ENCODE peak calls at places on chromosomes 4 and X, in nine cellular contexts. Q, V, E, N, G, S, C, W and D are unnamed samples.

GRCh38 chrX:136143714-136144113 is 3.6 kb upstream of the FHL1 start:
- DNase-seq in S (no peak), V (no peak), G (no peak), N (no peak), Q (no peak), W (no peak), C (no peak), E (no peak), D (no peak)

GRCh38 chr4:87620086-87620485 is 11.8 kb downstream of the DSPP start:
- DNase-seq in V (no peak), S (no peak), N (no peak), E (no peak), Q (no peak), G (no peak), C (no peak), W (no peak), D (no peak)

GRCh38 chrX:22310779-22311178 is 38.1 kb downstream of the CBLL2 start:
- DNase-seq in E (no peak), N (peak), Q (no peak), W (no peak), S (no peak), G (no peak), C (no peak), V (no peak), D (no peak)

GRCh38 chr4:186931519-186931918 is 207.9 kb upstream of the FAT1 start:
- DNase-seq in E (no peak), C (no peak), G (no peak), N (peak), V (no peak), S (no peak), Q (peak), W (no peak), D (no peak)

GRCh38 chr4:155603360-155603891 is 63.2 kb upstream of the GUCY1A1 start:
- DNase-seq in V (no peak), C (no peak), Q (no peak), S (no peak), N (no peak), W (no peak), E (no peak), G (no peak), D (no peak)

GRCh38 chr4:136392576-136392975 is 1139.7 kb downstream of the PCDH18 start:
- DNase-seq in V (no peak), S (no peak), G (no peak), N (peak), C (no peak), Q (no peak), W (no peak), E (no peak), D (no peak)

GRCh38 chr4:106418444-106418843 is 49.9 kb upstream of the GIMD1 start:
- DNase-seq in S (no peak), W (no peak), C (no peak), Q (no peak), G (peak), V (no peak), N (no peak), E (no peak), D (no peak)

GRCh38 chr4:25180524-25181131 is 20.4 kb upstream of the SEPSECS start:
- DNase-seq in C (no peak), E (peak), W (peak), G (no peak), S (no peak), Q (no peak), N (peak), V (no peak), D (no peak)

GRCh38 chr4:138062929-138063328 is 179.2 kb downstream of the SLC7A11 start:
- DNase-seq in N (peak), S (no peak), W (no peak), Q (no peak), C (no peak), E (peak), V (no peak), G (peak), D (no peak)

GRCh38 chr4:88021824-88022223 is 14.4 kb downstream of the PKD2 start:
- DNase-seq in G (no peak), Q (no peak), N (peak), S (no peak), E (no peak), V (no peak), W (no peak), C (no peak), D (no peak)

GRCh38 chr4:123877561-123877960 is 481.0 kb downstream of the SPRY1 start:
- DNase-seq in W (no peak), Q (no peak), G (no peak), S (no peak), V (no peak), E (no peak), N (peak), C (no peak), D (no peak)

GRCh38 chr4:83340692-83341343 is 6.2 kb upstream of the HPSE start:
- DNase-seq in V (no peak), N (no peak), S (no peak), W (no peak), C (no peak), Q (no peak), G (no peak), E (no peak), D (no peak)

GRCh38 chrX:29561417-29561816 is 653.9 kb upstream of the MAGEB2 start:
- DNase-seq in Q (no peak), S (no peak), W (no peak), C (no peak), E (no peak), N (peak), V (no peak), G (no peak), D (no peak)

GRCh38 chr4:152564336-152564735 is 28.4 kb upstream of the FBXW7 start:
- DNase-seq in V (no peak), S (no peak), C (no peak), W (no peak), N (peak), Q (no peak), E (no peak), G (no peak), D (no peak)

GRCh38 chr4:80005863-80006262 is 67.2 kb downstream of the ANTXR2 start:
- DNase-seq in S (no peak), G (no peak), W (no peak), E (peak), N (peak), Q (no peak), C (no peak), V (no peak), D (no peak)

GRCh38 chr4:173752610-173753009 is 222.6 kb upstream of the HAND2 start:
- DNase-seq in S (no peak), G (peak), V (no peak), W (peak), E (no peak), Q (no peak), N (peak), C (no peak), D (no peak)

GRCh38 chr4:115515379-115516171 is 402.2 kb upstream of the NDST4 start:
- DNase-seq in N (no peak), G (no peak), V (no peak), W (no peak), E (no peak), S (no peak), C (no peak), Q (no peak), D (no peak)

GRCh38 chr4:153788419-153789276 is at the start of gene SFRP2:
- DNase-seq in V (peak), C (peak), S (peak), Q (no peak), E (no peak), W (peak), N (no peak), G (peak), D (peak)

GRCh38 chrX:104913348-104913747 is 307.1 kb downstream of the TEX13A start:
- DNase-seq in W (peak), G (peak), N (peak), E (peak), V (no peak), S (no peak), Q (no peak), C (no peak), D (no peak)

DNA sequence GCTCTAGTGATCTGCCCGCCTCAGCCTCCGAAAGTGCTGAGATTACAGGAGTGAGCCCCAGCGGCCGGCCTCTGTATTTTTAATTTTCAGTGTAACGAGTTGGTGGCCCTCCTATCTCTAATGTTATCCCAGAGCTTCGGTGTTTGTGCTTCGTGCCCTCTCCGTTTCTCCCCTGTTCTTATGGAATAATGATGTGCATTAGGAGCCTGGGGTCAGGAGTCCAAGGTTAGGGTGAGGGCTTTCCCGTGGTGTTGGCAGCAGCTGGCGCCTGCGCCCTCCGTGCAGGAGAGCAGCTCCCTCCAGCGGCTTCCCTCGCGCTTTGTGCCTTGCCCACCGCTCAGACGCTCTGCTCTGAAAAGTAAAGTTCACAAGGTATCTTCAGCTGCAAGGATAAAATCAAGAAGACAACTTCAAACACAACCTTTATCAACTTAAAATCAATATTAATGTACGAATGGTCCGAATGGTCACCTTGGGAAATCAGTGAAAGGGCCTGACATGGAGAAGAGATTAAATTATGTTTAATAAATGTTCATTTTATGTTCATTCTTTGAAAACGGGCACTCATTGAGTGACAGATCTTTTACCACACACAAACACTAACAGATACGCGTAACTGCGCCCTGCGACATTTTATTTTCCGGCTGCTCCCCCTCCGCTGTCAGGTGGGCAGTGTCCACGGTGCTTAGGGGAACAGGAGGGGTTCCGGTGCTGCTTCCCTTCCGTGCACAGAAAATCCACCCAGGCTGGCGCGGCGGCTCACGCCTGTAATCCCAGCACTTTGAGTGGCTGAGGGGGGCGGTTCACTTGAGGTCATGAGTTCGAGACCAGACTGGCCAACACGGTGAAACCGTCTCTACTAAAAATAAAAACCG is 62.4 kb downstream of the TRAPPC11 start:
- DNase-seq in V (no peak), C (peak), N (peak), G (peak), S (no peak), W (peak), E (no peak), Q (no peak), D (no peak)
- TF ChIP-seq CTCF in V (peak), C (peak), N (peak), G (peak), S (no peak), W (peak), E (no peak), Q (peak), D (no peak)

GRCh38 chr4:103915224-103915869 is 195.6 kb upstream of the TACR3 start:
- DNase-seq in C (no peak), Q (no peak), V (no peak), S (no peak), G (no peak), W (peak), E (peak), N (peak), D (no peak)
- TF ChIP-seq CTCF in C (peak), Q (peak), V (peak), S (no peak), G (peak), W (peak), E (peak), N (peak), D (peak)

GRCh38 chrX:11462648-11463047 is 169.4 kb downstream of the AMELX start:
- DNase-seq in S (no peak), W (no peak), G (no peak), N (no peak), V (no peak), E (no peak), Q (no peak), C (no peak), D (no peak)

GRCh38 chrX:11458175-11458574 is 165.0 kb downstream of the AMELX start:
- DNase-seq in E (no peak), S (no peak), V (no peak), W (no peak), G (no peak), C (no peak), N (no peak), Q (no peak), D (no peak)

GRCh38 chrX:11462136-11462535 is 168.9 kb downstream of the AMELX start:
- DNase-seq in G (no peak), N (no peak), V (no peak), C (no peak), E (no peak), S (no peak), Q (no peak), W (no peak), D (no peak)

GRCh38 chrX:11461181-11462001 is 168.2 kb downstream of the AMELX start:
- DNase-seq in W (no peak), V (no peak), E (no peak), G (no peak), S (no peak), Q (no peak), N (peak), C (no peak), D (no peak)

GRCh38 chrX:11460347-11460746 is 167.1 kb downstream of the AMELX start:
- DNase-seq in N (no peak), E (no peak), G (no peak), W (no peak), C (no peak), V (no peak), Q (no peak), S (no peak), D (no peak)
- TF ChIP-seq CTCF in N (peak), E (no peak), G (peak), W (no peak), C (no peak), V (no peak), Q (no peak), S (no peak), D (no peak)

GRCh38 chr4:150215601-150216000 is 137.4 kb downstream of the DCLK2 start:
- DNase-seq in S (no peak), Q (no peak), N (no peak), V (no peak), W (no peak), C (no peak), G (no peak), E (peak), D (no peak)

GRCh38 chr4:150217804-150218203 is 139.6 kb downstream of the DCLK2 start:
- DNase-seq in V (no peak), N (no peak), E (no peak), Q (no peak), G (no peak), W (no peak), C (no peak), S (no peak), D (no peak)

GRCh38 chr4:150218447-150218846 is 140.2 kb downstream of the DCLK2 start:
- DNase-seq in W (no peak), V (no peak), G (no peak), Q (no peak), E (no peak), N (no peak), C (no peak), S (no peak), D (no peak)

GRCh38 chr4:150216725-150217124 is 138.5 kb downstream of the DCLK2 start:
- DNase-seq in C (no peak), E (no peak), Q (no peak), N (no peak), S (no peak), G (no peak), V (no peak), W (no peak), D (no peak)

DNA sequence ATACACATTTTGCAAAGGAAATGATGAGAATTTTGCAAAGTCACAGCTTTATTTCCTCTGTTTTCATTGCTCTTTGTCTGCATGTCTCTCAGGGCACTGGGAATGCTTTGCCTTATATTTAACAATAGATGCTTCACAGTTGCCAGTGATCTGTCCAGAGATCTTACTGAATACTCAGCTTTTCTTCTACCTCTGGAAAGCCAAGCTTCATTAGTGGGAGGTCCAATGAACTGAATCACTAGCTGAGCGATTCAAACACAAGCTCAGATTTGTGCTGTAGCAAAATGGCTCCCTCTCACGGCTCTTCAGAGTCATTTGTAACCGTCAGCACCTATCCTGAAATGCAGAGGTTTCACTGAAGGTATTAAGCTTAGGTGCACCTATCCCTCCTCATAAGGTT is 138.9 kb downstream of the DCLK2 start:
- DNase-seq in V (no peak), W (peak), Q (no peak), N (peak), S (no peak), E (peak), G (no peak), C (no peak), D (no peak)
- TF ChIP-seq CTCF in V (peak), W (peak), Q (peak), N (peak), S (no peak), E (peak), G (peak), C (peak), D (no peak)

DNA sequence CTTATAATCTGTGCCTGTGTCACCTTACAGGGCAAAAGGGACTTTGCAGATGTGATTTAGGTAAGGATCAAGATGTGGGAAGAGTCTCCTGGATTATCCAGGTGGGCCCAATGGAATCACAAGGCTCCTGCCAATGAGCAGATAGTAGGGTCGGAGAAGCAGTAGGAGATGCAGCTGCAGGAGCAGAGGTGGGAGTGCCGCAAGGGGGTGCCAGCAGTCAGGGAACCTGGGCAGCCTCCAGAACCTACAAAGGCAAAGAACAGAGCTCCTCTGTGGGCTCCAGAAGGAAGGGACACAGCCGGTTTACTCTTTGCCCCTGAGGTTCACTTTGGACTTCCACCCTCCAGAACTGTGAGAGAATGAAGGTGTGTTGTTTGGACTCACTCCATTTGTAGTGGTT is 318.6 kb downstream of the EVC2 start:
- DNase-seq in V (no peak), W (no peak), Q (no peak), S (no peak), N (no peak), C (no peak), G (peak), E (no peak), D (no peak)
- TF ChIP-seq CTCF in V (no peak), W (no peak), Q (no peak), S (no peak), N (no peak), C (no peak), G (peak), E (no peak), D (no peak)

DNA sequence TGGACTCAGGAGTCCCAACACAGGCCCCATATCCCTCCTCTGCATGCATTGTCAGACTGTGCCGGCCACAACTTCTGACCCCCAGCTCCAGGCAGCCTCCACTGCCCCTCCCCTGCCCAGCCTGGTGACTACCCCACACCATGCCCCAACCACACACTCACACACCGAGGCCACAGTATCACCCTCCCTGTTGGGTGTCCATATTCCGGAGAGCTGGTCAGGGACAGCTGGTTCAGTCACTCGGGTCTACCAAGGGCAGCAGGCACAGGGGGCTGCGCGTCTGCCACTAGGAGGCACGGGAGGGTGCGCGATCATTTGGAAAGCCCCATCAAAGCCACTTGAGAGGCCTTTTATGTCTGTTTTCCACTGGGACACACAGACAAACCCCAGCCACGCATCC is 26.3 kb downstream of the CCNQ start:
- DNase-seq in S (no peak), W (no peak), E (no peak), N (no peak), C (no peak), V (no peak), Q (no peak), G (no peak), D (no peak)
- TF ChIP-seq CTCF in S (no peak), W (no peak), E (no peak), N (no peak), C (no peak), V (no peak), Q (no peak), G (no peak), D (no peak)

GRCh38 chrX:12564221-12564620 is 227.0 kb upstream of the PRPS2 start:
- DNase-seq in W (no peak), C (no peak), Q (no peak), E (no peak), S (no peak), G (no peak), V (no peak), N (no peak), D (no peak)

GRCh38 chrX:12563121-12563520 is 228.1 kb upstream of the PRPS2 start:
- DNase-seq in E (no peak), C (no peak), V (no peak), G (no peak), N (no peak), S (no peak), Q (no peak), W (no peak), D (no peak)

GRCh38 chrX:12570859-12571501 is 220.2 kb upstream of the PRPS2 start:
- DNase-seq in Q (no peak), C (no peak), W (no peak), S (no peak), E (no peak), V (no peak), G (no peak), N (no peak), D (no peak)

DNA sequence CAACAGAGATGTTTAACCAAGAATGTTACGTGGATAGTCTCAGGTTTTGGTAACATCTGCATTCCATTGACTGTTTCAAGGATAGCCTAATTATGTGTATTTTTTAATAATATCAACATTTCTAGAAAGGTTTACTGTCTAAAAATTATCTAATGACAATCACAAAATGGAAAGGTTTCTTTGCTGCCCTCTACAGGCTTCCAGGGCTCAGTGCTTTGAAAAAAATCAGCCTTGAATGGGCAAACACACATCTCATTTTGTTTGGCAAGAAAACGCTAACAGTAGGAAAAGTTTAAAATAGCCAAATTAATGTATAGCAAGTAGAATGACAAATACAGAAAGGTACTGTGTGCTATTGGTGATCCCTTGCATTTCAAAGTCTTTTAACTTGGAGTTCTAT is 223.4 kb upstream of the PRPS2 start:
- DNase-seq in C (no peak), W (peak), Q (no peak), V (no peak), N (peak), S (no peak), E (no peak), G (no peak), D (no peak)
- TF ChIP-seq CTCF in C (peak), W (peak), Q (peak), V (peak), N (peak), S (no peak), E (peak), G (peak), D (peak)